ENCODE peak calls at places on chromosomes 16 and 17, in four cellular contexts. One of them, this sample, is unnamed.

GRCh38 chr16:11706180-11706742 is 36.4 kb downstream of the TXNDC11 start:
- DNase-seq in stimulated activated naive CD8-positive, alpha-beta T cell treated with anti-CD3 and anti-CD28 coated beads, Interleukin-15, amount 100 ng/mL, for 72 hours: no peak
- DNase-seq in MM.1S: peak; percentile 88
- DNase-seq in prostate gland: no peak
- DNase-seq in this sample: peak; percentile 29

GRCh38 chr17:68580236-68580903 is 20.8 kb downstream of the FAM20A start:
- DNase-seq in stimulated activated naive CD8-positive, alpha-beta T cell treated with anti-CD3 and anti-CD28 coated beads, Interleukin-15, amount 100 ng/mL, for 72 hours: no peak
- DNase-seq in MM.1S: no peak
- DNase-seq in prostate gland: no peak
- DNase-seq in this sample: no peak

GRCh38 chr17:48614904-48615211 is 234 bp downstream of the HOXB8 start:
- DNase-seq in stimulated activated naive CD8-positive, alpha-beta T cell treated with anti-CD3 and anti-CD28 coated beads, Interleukin-15, amount 100 ng/mL, for 72 hours: no peak
- DNase-seq in MM.1S: no peak
- DNase-seq in prostate gland: no peak
- DNase-seq in this sample: no peak

GRCh38 chr17:36529121-36529520 is 5.5 kb downstream of the MYO19 start:
- DNase-seq in stimulated activated naive CD8-positive, alpha-beta T cell treated with anti-CD3 and anti-CD28 coated beads, Interleukin-15, amount 100 ng/mL, for 72 hours: no peak
- DNase-seq in MM.1S: no peak
- DNase-seq in prostate gland: no peak
- DNase-seq in this sample: no peak

GRCh38 chr17:76391200-76391715 is 6.8 kb downstream of the SPHK1 start:
- DNase-seq in stimulated activated naive CD8-positive, alpha-beta T cell treated with anti-CD3 and anti-CD28 coated beads, Interleukin-15, amount 100 ng/mL, for 72 hours: no peak
- DNase-seq in MM.1S: no peak
- DNase-seq in prostate gland: no peak
- DNase-seq in this sample: no peak

GRCh38 chr17:62643496-62643895 is 16.0 kb downstream of the MRC2 start:
- DNase-seq in stimulated activated naive CD8-positive, alpha-beta T cell treated with anti-CD3 and anti-CD28 coated beads, Interleukin-15, amount 100 ng/mL, for 72 hours: no peak
- DNase-seq in MM.1S: no peak
- DNase-seq in prostate gland: no peak
- DNase-seq in this sample: no peak

GRCh38 chr17:28928061-28928460 is 23.3 kb downstream of the PHF12 start:
- DNase-seq in stimulated activated naive CD8-positive, alpha-beta T cell treated with anti-CD3 and anti-CD28 coated beads, Interleukin-15, amount 100 ng/mL, for 72 hours: peak; percentile 51
- DNase-seq in MM.1S: no peak
- DNase-seq in prostate gland: no peak
- DNase-seq in this sample: peak; percentile 83

GRCh38 chr17:79024901-79025737 is 1.1 kb downstream of the C1QTNF1 start:
- DNase-seq in stimulated activated naive CD8-positive, alpha-beta T cell treated with anti-CD3 and anti-CD28 coated beads, Interleukin-15, amount 100 ng/mL, for 72 hours: no peak
- DNase-seq in MM.1S: no peak
- DNase-seq in prostate gland: peak; percentile 83
- DNase-seq in this sample: no peak

GRCh38 chr17:27986805-27987684 is 55.4 kb upstream of the NLK start:
- DNase-seq in stimulated activated naive CD8-positive, alpha-beta T cell treated with anti-CD3 and anti-CD28 coated beads, Interleukin-15, amount 100 ng/mL, for 72 hours: no peak
- DNase-seq in MM.1S: no peak
- DNase-seq in prostate gland: no peak
- DNase-seq in this sample: no peak

GRCh38 chr16:12120331-12120981 is 143.9 kb downstream of the SNX29 start:
- DNase-seq in stimulated activated naive CD8-positive, alpha-beta T cell treated with anti-CD3 and anti-CD28 coated beads, Interleukin-15, amount 100 ng/mL, for 72 hours: no peak
- DNase-seq in MM.1S: no peak
- DNase-seq in prostate gland: no peak
- DNase-seq in this sample: no peak

GRCh38 chr17:13561606-13562270 is 40.0 kb downstream of the HS3ST3A1 start:
- DNase-seq in stimulated activated naive CD8-positive, alpha-beta T cell treated with anti-CD3 and anti-CD28 coated beads, Interleukin-15, amount 100 ng/mL, for 72 hours: no peak
- DNase-seq in MM.1S: no peak
- DNase-seq in prostate gland: no peak
- DNase-seq in this sample: no peak

GRCh38 chr17:40547785-40548478 is 17.3 kb downstream of the CCR7 start:
- DNase-seq in stimulated activated naive CD8-positive, alpha-beta T cell treated with anti-CD3 and anti-CD28 coated beads, Interleukin-15, amount 100 ng/mL, for 72 hours: no peak
- DNase-seq in MM.1S: no peak
- DNase-seq in prostate gland: no peak
- DNase-seq in this sample: no peak

GRCh38 chr17:48597775-48598631 is 4.4 kb upstream of the HOXB5 start:
- DNase-seq in stimulated activated naive CD8-positive, alpha-beta T cell treated with anti-CD3 and anti-CD28 coated beads, Interleukin-15, amount 100 ng/mL, for 72 hours: peak; percentile 47
- DNase-seq in MM.1S: no peak
- DNase-seq in prostate gland: no peak
- DNase-seq in this sample: peak; percentile 34

GRCh38 chr17:38710985-38711384 is 5.9 kb downstream of the MLLT6 start:
- DNase-seq in stimulated activated naive CD8-positive, alpha-beta T cell treated with anti-CD3 and anti-CD28 coated beads, Interleukin-15, amount 100 ng/mL, for 72 hours: no peak
- DNase-seq in MM.1S: no peak
- DNase-seq in prostate gland: no peak
- DNase-seq in this sample: no peak

This sample was measured in GM12865.